ENCODE peak calls at places on chromosome 16, in four cellular contexts. P is GM12878, S is HepG2, A is K562. K is an unnamed sample.

GRCh38 chr16:77171750-77172635 is 19.0 kb upstream of the MON1B start:
- DNase-seq in P (no peak), S (peak; percentile 66), A (peak; percentile 55), K (no peak)

GRCh38 chr16:53232826-53233529 is 178.2 kb downstream of the CHD9 start:
- DNase-seq in P (no peak), S (no peak), A (no peak), K (no peak)

GRCh38 chr16:11405331-11406176 is 60.3 kb downstream of the RMI2 start:
- DNase-seq in P (no peak), S (peak; percentile 67), A (peak; percentile 63), K (peak; percentile 86)

GRCh38 chr16:67694611-67695010 is 24.5 kb downstream of the GFOD2 start:
- DNase-seq in P (no peak), S (no peak), A (no peak), K (no peak)

GRCh38 chr16:30054451-30054850 is 11.1 kb upstream of the ALDOA start:
- DNase-seq in P (no peak), S (no peak), A (no peak), K (no peak)

GRCh38 chr16:38941-39892 is 14.2 kb downstream of the POLR3K start:
- DNase-seq in P (peak; percentile 79), S (no peak), A (no peak), K (no peak)

GRCh38 chr16:29743827-29744531 is 1.8 kb downstream of the C16orf54 start:
- DNase-seq in P (no peak), S (no peak), A (no peak), K (no peak)

GRCh38 chr16:4390266-4391260 is 18.9 kb downstream of the VASN start:
- DNase-seq in P (no peak), S (no peak), A (no peak), K (peak; percentile 62)

GRCh38 chr16:63422633-63423032 is 1386.4 kb upstream of the CDH8 start:
- DNase-seq in P (no peak), S (no peak), A (no peak), K (no peak)

GRCh38 chr16:70759666-70760065 is 41.3 kb downstream of the VAC14 start:
- DNase-seq in P (no peak), S (no peak), A (no peak), K (no peak)

GRCh38 chr16:27492588-27492979 is 57.1 kb downstream of the GTF3C1 start:
- DNase-seq in P (no peak), S (no peak), A (no peak), K (no peak)

GRCh38 chr16:23952128-23953041 is 116.6 kb downstream of the PRKCB start:
- DNase-seq in P (no peak), S (no peak), A (peak; percentile 85), K (no peak)

GRCh38 chr16:73125860-73126259 is 77.9 kb upstream of the ZFHX3 start:
- DNase-seq in P (no peak), S (no peak), A (no peak), K (no peak)

GRCh38 chr16:65218348-65218747 is 96.5 kb upstream of the CDH11 start:
- DNase-seq in P (no peak), S (no peak), A (no peak), K (no peak)

GRCh38 chr16:75593825-75594820 is 27.9 kb downstream of the GABARAPL2 start:
- DNase-seq in P (no peak), S (peak; percentile 87), A (peak; percentile 73), K (peak; percentile 44)

GRCh38 chr16:75588716-75589115 is 22.5 kb downstream of the GABARAPL2 start:
- DNase-seq in P (no peak), S (no peak), A (no peak), K (no peak)

GRCh38 chr16:75589301-75589700 is 23.1 kb downstream of the GABARAPL2 start:
- DNase-seq in P (no peak), S (no peak), A (no peak), K (no peak)

GRCh38 chr16:75593308-75593707 is 27.1 kb downstream of the GABARAPL2 start:
- DNase-seq in P (no peak), S (no peak), A (no peak), K (no peak)

GRCh38 chr16:75591001-75591852 is 25.0 kb downstream of the GABARAPL2 start:
- DNase-seq in P (no peak), S (no peak), A (peak; percentile 57), K (no peak)
- TF ChIP-seq CTCF in P (no peak), S (no peak), A (no peak), K (no peak)

GRCh38 chr16:87918866-87919680 is 17.3 kb downstream of the CA5A start:
- DNase-seq in P (no peak), S (no peak), A (no peak), K (no peak)
- TF ChIP-seq ATF3 in P (no peak), S (no peak), A (no peak), K (no peak)

DNA sequence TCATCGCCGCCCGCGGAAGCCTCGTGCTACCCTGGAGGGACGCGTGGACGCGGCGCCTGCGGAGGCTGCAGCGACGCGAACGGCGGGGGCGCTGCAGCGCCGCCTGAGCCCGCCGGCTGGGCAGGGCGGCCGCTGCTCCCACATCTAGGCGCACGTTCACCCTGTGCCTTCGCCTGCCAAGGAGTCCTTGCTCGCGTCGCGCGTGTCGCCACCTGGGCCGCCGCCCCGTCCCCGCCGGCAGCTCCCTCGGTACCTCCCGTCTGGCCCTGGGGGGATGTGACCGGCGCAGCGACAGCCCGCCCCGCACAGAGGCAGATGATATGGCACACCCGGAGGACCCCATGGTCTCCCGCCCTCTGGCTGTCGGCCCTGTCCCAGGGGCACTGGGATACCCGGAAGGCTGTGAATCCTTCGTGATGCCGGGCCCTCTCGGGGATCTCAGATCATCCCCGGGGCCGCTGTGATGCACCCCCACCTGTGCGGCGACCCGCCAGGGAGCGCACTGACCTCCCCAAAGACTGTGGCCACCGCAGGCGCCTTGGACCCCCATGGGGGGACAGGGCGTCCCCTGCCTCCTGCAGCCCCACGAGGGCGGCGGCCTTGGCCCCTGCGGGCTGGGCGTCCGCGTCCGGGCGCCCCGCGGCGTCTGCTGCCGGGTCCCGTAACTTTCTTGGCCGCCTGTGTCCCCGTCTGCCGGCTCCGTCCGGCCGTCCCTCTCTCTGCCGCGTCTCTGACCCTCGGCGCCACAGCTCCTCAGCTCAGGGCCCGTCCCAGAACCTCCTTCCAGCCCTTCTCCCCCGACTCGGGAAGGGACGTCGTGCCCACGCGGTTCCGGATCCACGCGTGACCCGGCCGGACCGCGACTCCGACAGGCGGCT is 689 bp upstream of the TBC1D24 start:
- DNase-seq in P (no peak), S (no peak), A (peak; percentile 78), K (peak; percentile 42)
- TF ChIP-seq CREM in P (no peak), S (no peak), A (peak; percentile 46), K (no peak)

GRCh38 chr16:84426804-84427203 is 58.5 kb downstream of the ATP2C2 start:
- DNase-seq in P (no peak), S (no peak), A (no peak), K (no peak)

GRCh38 chr16:84421081-84421937 is 53.0 kb downstream of the ATP2C2 start:
- DNase-seq in P (no peak), S (no peak), A (no peak), K (no peak)

GRCh38 chr16:84421938-84422220 is 53.5 kb downstream of the ATP2C2 start:
- DNase-seq in P (no peak), S (no peak), A (no peak), K (no peak)

GRCh38 chr16:84425696-84426095 is 57.4 kb downstream of the ATP2C2 start:
- DNase-seq in P (no peak), S (no peak), A (no peak), K (no peak)

DNA sequence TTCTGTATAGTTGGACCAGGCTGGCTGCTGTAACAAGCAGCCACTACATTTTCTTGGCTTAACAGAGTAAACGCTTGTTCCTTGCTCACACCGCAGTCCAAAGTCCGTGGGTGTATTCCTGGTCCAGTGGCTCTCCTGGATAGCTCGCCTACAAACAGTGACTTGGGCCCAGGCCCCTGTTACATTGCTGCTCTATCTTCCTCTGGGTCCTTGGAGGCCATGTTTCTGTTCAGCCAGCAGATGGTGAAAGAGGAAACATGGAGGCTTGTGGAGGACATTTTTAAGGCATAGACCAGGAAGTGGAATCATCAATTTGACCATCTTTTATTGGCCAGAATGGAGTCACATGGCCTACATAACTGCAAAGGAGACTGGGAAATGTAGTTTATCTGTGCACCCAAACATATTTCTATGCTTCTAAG is 55.1 kb downstream of the ATP2C2 start:
- DNase-seq in P (peak; percentile 11), S (peak; percentile 67), A (peak; percentile 82), K (no peak)
- TF ChIP-seq CTCF in P (no peak), S (peak; percentile 12), A (no peak), K (no peak)

GRCh38 chr16:49835116-49835880 is 20.6 kb downstream of the ZNF423 start:
- DNase-seq in P (no peak), S (no peak), A (no peak), K (no peak)
- TF ChIP-seq ATF3 in P (no peak), S (no peak), A (no peak), K (no peak)

DNA sequence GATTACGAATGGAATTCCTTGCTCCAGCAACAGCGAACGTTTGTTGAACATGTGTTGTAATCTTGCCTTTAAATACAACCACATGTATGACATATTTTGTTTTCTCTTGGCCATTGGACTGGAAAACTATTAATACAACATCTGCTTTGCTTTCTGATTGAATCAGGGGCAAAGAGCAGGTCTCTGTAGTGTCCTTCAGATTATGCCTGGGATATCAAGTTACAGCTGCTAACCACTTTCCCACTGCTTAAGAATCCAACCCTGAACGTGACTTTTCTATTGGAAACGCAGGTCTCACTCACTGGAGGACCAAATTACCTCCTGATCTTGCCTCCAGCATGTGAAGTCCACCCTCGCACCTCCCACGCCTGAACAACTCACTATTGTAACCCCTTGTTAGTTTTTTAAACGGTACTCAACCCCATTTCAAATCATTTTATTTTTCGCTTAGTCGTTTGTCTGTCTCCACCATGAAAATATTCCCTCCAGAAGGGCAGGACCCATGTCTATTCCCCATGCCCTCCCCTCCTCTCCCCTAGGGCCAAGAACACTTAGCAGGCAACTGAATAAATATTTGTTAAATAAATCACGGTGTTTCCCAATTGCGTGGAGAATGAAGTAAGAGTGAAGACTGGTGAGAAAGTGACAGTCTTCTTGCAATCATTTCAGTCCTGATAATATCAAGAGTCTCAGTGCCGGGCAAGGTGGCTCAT is 57.4 kb upstream of the MRTFB start:
- DNase-seq in P (no peak), S (peak; percentile 77), A (no peak), K (no peak)
- TF ChIP-seq CREM in P (no peak), S (no peak), A (no peak), K (no peak)

K was measured in WTC11.